ENCODE peak calls at places on chromosomes 5 and 9, in nine cellular contexts. C, Y, B, H, M, W, T, J and V are unnamed samples.

GRCh38 chr5:58459860-58460726 is at the start of gene PLK2:
- DNase-seq in C (peak; percentile 94), Y (peak; percentile 89), B (peak; percentile 89), H (no peak), M (peak; percentile 83), W (peak; percentile 93), T (peak; percentile 85), J (peak; percentile 74), V (peak; percentile 97)

GRCh38 chr5:129716235-129717030 is 31.5 kb upstream of the MINAR2 start:
- DNase-seq in C (no peak), Y (peak; percentile 37), B (no peak), H (no peak), M (peak; percentile 6), W (no peak), T (no peak), J (no peak), V (no peak)

GRCh38 chr5:9516591-9516990 is 29.3 kb downstream of the SEMA5A start:
- DNase-seq in C (no peak), Y (peak; percentile 70), B (no peak), H (no peak), M (no peak), W (no peak), T (peak; percentile 26), J (no peak), V (no peak)

GRCh38 chr5:1172007-1172581 is 29.3 kb upstream of the SLC6A19 start:
- DNase-seq in C (no peak), Y (no peak), B (no peak), H (no peak), M (no peak), W (no peak), T (no peak), J (no peak), V (no peak)

GRCh38 chr5:136332213-136332612 is 33.1 kb downstream of the TRPC7 start:
- DNase-seq in C (no peak), Y (no peak), B (no peak), H (no peak), M (no peak), W (no peak), T (no peak), J (no peak), V (no peak)

GRCh38 chr9:98410185-98410697 is 154.8 kb upstream of the TBC1D2 start:
- DNase-seq in C (peak; percentile 80), Y (peak; percentile 87), B (peak; percentile 31), H (peak; percentile 74), M (peak; percentile 85), W (peak; percentile 68), T (peak; percentile 66), J (no peak), V (peak; percentile 92)

GRCh38 chr5:106020889-106021288 is 1649.8 kb downstream of the EFNA5 start:
- DNase-seq in C (peak; percentile 72), Y (no peak), B (no peak), H (no peak), M (peak; percentile 20), W (no peak), T (no peak), J (no peak), V (peak; percentile 2)

GRCh38 chr5:107501965-107502691 is 168.6 kb downstream of the EFNA5 start:
- DNase-seq in C (peak; percentile 68), Y (peak; percentile 42), B (no peak), H (no peak), M (no peak), W (peak; percentile 39), T (no peak), J (peak; percentile 45), V (no peak)

GRCh38 chr5:21784487-21784886 is 1068.7 kb downstream of the CDH12 start:
- DNase-seq in C (no peak), Y (no peak), B (no peak), H (no peak), M (no peak), W (no peak), T (no peak), J (no peak), V (no peak)

GRCh38 chr5:115586525-115587146 is 15.6 kb downstream of the TICAM2 start:
- DNase-seq in C (peak; percentile 54), Y (no peak), B (no peak), H (peak; percentile 15), M (no peak), W (peak; percentile 26), T (peak; percentile 31), J (no peak), V (peak; percentile 83)

GRCh38 chr5:17879276-17879675 is 245.0 kb downstream of the TAF11L14 start:
- DNase-seq in C (no peak), Y (no peak), B (no peak), H (no peak), M (no peak), W (no peak), T (no peak), J (no peak), V (no peak)

GRCh38 chr9:112731971-112732370 is 14.1 kb upstream of the INIP start:
- DNase-seq in C (no peak), Y (no peak), B (no peak), H (no peak), M (no peak), W (no peak), T (no peak), J (no peak), V (no peak)

GRCh38 chr5:78827725-78828124 is 157.4 kb downstream of the ARSB start:
- DNase-seq in C (no peak), Y (no peak), B (no peak), H (no peak), M (no peak), W (no peak), T (no peak), J (no peak), V (no peak)

GRCh38 chr9:130995399-130995941 is 13.5 kb upstream of the LAMC3 start:
- DNase-seq in C (peak; percentile 56), Y (peak; percentile 67), B (no peak), H (peak; percentile 66), M (peak; percentile 36), W (peak; percentile 59), T (peak; percentile 58), J (peak; percentile 54), V (peak; percentile 42)

GRCh38 chr5:72145351-72145750 is 38.1 kb downstream of the MAP1B start:
- DNase-seq in C (no peak), Y (no peak), B (no peak), H (no peak), M (no peak), W (no peak), T (no peak), J (no peak), V (peak; percentile 59)

GRCh38 chr5:36790847-36791246 is 85.7 kb upstream of the NIPBL start:
- DNase-seq in C (peak; percentile 7), Y (no peak), B (no peak), H (no peak), M (peak; percentile 6), W (no peak), T (no peak), J (no peak), V (no peak)

GRCh38 chr5:164013077-164013670 is 507.8 kb downstream of the MAT2B start:
- DNase-seq in C (peak; percentile 86), Y (peak; percentile 79), B (peak; percentile 78), H (peak; percentile 45), M (peak; percentile 52), W (peak; percentile 27), T (peak; percentile 81), J (peak; percentile 32), V (peak; percentile 87)

GRCh38 chr9:70933318-70933717 is 188.1 kb downstream of the TRPM3 start:
- DNase-seq in C (peak; percentile 8), Y (no peak), B (no peak), H (no peak), M (peak; percentile 67), W (no peak), T (no peak), J (no peak), V (no peak)

GRCh38 chr5:143066556-143067281 is 296.5 kb downstream of the ARHGAP26 start:
- DNase-seq in C (no peak), Y (no peak), B (no peak), H (no peak), M (no peak), W (no peak), T (no peak), J (peak; percentile 39), V (no peak)
- H3K4me3 ChIP-seq in C (no peak overlapping the region), Y (no peak overlapping the region), B (no peak overlapping the region), H (no peak overlapping the region), M (no peak overlapping the region), W (no peak overlapping the region), T (no peak overlapping the region), J (no peak overlapping the region), V (no peak overlapping the region)

GRCh38 chr9:16769291-16769690 is 101.2 kb downstream of the BNC2 start:
- DNase-seq in C (no peak), Y (no peak), B (no peak), H (no peak), M (no peak), W (no peak), T (no peak), J (no peak), V (no peak)
- H3K4me1 ChIP-seq in C (peaks cover 4% of the 10 kb centered on the region), Y (no peaks in the 10 kb centered on the region), B (no peaks in the 10 kb centered on the region), H (no peaks in the 10 kb centered on the region), M (no peaks in the 10 kb centered on the region), W (no peaks in the 10 kb centered on the region), T (peaks cover 15% of the 10 kb centered on the region), J (no peaks in the 10 kb centered on the region), V (no peaks in the 10 kb centered on the region)

DNA sequence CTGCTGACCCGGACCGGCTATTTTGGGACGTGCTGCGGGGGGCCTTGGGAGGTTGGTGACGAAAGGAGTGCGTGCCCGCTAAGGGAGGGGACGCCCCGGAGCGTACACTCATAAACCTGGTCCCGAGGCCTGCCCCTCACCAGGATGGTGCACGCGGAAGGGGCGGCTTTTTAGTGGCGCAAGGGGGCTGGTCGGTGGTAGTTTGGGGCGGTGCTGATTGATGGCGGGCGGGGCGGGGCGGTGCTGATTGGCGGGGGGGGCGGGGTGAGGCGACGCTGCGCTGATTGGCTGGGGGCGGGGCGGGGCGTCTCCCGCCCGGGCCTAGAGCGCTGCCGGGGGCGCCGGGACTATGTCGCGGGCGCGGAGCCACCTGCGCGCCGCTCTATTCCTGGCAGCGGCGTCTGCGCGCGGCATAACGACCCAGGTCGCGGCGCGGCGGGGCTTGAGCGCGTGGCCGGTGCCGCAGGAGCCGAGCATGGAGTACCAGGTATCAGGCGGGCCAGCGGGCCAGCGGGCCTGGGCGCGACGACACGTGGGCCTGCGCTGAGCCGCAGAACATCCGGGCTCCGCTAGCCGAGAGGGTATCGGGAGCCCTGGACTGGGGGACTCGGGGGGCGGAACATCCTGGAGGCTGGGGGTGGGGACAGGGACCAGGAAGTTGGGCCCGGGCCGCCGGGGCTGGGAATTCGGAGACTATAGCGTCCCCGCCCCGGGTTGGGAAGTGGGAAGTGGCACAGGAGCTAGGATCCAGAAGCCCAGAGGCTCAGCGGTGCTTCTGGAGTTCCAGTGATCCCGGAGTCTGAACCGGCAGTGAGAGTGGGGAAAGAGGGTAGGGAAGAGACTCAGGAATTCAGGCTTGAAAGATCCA is at the start of gene FPGS:
- DNase-seq in C (peak; percentile 85), Y (peak; percentile 96), B (peak; percentile 82), H (peak; percentile 97), M (peak; percentile 76), W (peak; percentile 98), T (peak; percentile 97), J (peak; percentile 85), V (peak; percentile 94)
- H3K9ac ChIP-seq in C (peak within 1 kb of the TSS; percentile 94), Y (peak within 1 kb of the TSS; percentile 88), B (peak within 1 kb of the TSS; percentile 97), H (peak within 1 kb of the TSS; percentile 97), M (peak within 1 kb of the TSS; percentile 98), W (peak within 1 kb of the TSS; percentile 99), T (peak within 1 kb of the TSS; percentile 74), J (peak within 1 kb of the TSS; percentile 93), V (peak within 1 kb of the TSS; percentile 99)

DNA sequence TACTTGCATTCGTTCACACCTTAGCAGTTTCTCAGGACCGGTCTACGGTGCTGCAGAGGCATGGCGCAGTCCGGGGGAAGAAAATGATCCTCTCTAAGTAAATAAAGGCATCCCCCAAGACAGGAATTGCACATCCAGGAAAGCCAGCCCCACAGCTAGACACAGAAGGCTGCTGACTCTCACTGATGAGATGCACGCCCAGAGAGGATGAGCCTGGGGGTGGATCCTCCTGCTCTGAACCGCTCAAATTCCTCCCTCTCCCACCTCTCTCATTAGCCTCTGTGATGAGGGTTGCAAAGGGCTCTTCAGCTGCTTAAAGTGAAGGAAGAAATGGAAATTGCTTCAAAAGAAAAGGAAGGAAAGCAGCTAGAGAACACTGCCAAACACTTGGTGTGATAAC is 132.4 kb downstream of the TTLL11 start:
- DNase-seq in C (no peak), Y (no peak), B (no peak), H (no peak), M (no peak), W (no peak), T (peak; percentile 39), J (no peak), V (no peak)
- H3K4me3 ChIP-seq in C (no peak overlapping the region), Y (no peak overlapping the region), B (no peak overlapping the region), H (no peak overlapping the region), M (no peak overlapping the region), W (no peak overlapping the region), T (no peak overlapping the region), J (no peak overlapping the region), V (no peak overlapping the region)